ENCODE peak calls at places on chromosomes 12 and 14, in nine cellular contexts. M is neural progenitor cell, X is hepatocyte, F is PC-3, J is MM.1S, N is GM23248, E is HCT116, I is OCI-LY7, R is SK-N-SH. C is an unnamed sample.

GRCh38 chr14:104750658-104751057 is 2.3 kb upstream of the SIVA1 start:
- DNase-seq in E (no peak), F (peak), J (no peak), R (no peak), N (no peak), X (no peak), M (no peak), I (peak), C (no peak)

GRCh38 chr14:50061664-50062437 is 54.5 kb downstream of the VCPKMT start:
- DNase-seq in X (peak), I (peak), N (peak), M (no peak), E (no peak), F (peak), R (peak), J (no peak), C (no peak)

GRCh38 chr14:52974406-52974805 is 23.6 kb upstream of the FERMT2 start:
- DNase-seq in F (peak), I (no peak), J (no peak), E (no peak), N (peak), X (no peak), M (no peak), R (no peak), C (no peak)

GRCh38 chr12:131461096-131461495 is 249.8 kb upstream of the SFSWAP start:
- DNase-seq in F (no peak), N (no peak), R (no peak), J (no peak), E (no peak), I (no peak), X (no peak), M (no peak), C (no peak)

GRCh38 chr12:56671608-56672007 is 16.5 kb downstream of the PTGES3 start:
- DNase-seq in F (no peak), R (no peak), I (no peak), X (no peak), J (no peak), E (no peak), N (no peak), M (no peak), C (no peak)

GRCh38 chr14:104138098-104138890 is at the start of gene KIF26A:
- DNase-seq in F (peak), N (no peak), R (peak), I (no peak), J (no peak), M (peak), X (peak), E (peak), C (peak)

GRCh38 chr14:67987596-67987995 is 168.0 kb downstream of the RAD51B start:
- DNase-seq in I (no peak), N (peak), X (peak), M (no peak), E (no peak), J (no peak), R (no peak), F (no peak), C (no peak)

GRCh38 chr14:101665478-101666078 is 95.9 kb upstream of the PPP2R5C start:
- DNase-seq in N (peak), I (peak), M (peak), E (peak), R (peak), J (peak), F (peak), X (peak), C (peak)

GRCh38 chr12:10595881-10596280 is 17.5 kb downstream of the MAGOHB start:
- DNase-seq in E (no peak), N (no peak), R (no peak), X (no peak), M (no peak), I (no peak), J (no peak), F (no peak), C (no peak)

GRCh38 chr14:24246765-24247212 is 4.4 kb upstream of the TINF2 start:
- DNase-seq in X (no peak), M (no peak), I (peak), N (no peak), R (no peak), E (no peak), J (peak), F (no peak), C (no peak)

GRCh38 chr14:72839351-72839750 is 54.5 kb downstream of the DPF3 start:
- DNase-seq in R (no peak), M (no peak), F (no peak), E (no peak), N (no peak), X (no peak), J (no peak), I (no peak), C (no peak)

GRCh38 chr14:105489607-105490317 is 1.3 kb upstream of the TEDC1 start:
- DNase-seq in I (peak), F (peak), J (peak), X (peak), N (peak), E (peak), R (peak), M (peak), C (peak)

GRCh38 chr14:89540830-89541470 is 123.9 kb upstream of the FOXN3 start:
- DNase-seq in X (no peak), R (no peak), F (peak), I (no peak), J (no peak), M (no peak), N (peak), E (no peak), C (no peak)

GRCh38 chr12:52539024-52539820 is 13.7 kb downstream of the KRT71 start:
- DNase-seq in X (peak), E (no peak), I (no peak), F (peak), M (no peak), N (peak), R (no peak), J (no peak), C (no peak)

GRCh38 chr14:29603721-29604120 is 323.9 kb downstream of the PRKD1 start:
- DNase-seq in I (no peak), N (no peak), F (no peak), E (no peak), M (no peak), J (no peak), X (no peak), R (no peak), C (no peak)

DNA sequence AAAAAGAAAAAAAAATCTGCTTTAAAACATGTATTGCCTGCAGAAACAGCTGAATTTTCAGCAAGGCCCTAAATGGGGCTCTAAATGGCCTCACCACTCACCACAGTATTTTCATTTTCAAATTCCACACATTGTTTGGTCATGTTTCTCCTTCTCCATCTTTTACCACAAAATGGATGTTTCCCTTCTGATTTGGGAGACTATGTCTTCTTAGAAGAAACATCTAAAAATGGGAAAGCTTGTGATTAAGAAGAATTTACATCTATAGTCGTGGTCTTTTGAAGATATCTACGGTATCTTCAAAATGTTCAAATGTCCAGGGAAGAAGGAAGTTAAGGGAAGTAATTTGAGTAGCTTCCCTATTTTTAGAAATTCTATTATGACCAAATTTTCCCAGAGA is 20.7 kb upstream of the TUBA1C start:
- DNase-seq in I (no peak), J (no peak), E (no peak), N (peak), M (no peak), R (no peak), X (no peak), F (no peak), C (no peak)
- H2AFZ ChIP-seq in I (no peak), J (no peak), E (no peak), N (peak), M (no peak), R (peak), X (no peak), F (no peak), C (no peak)

GRCh38 chr14:34874386-34875030 is 652 bp downstream of the BAZ1A start:
- DNase-seq in F (peak), X (peak), M (peak), E (no peak), N (peak), J (peak), R (peak), I (peak), C (peak)
- TF ChIP-seq EZH2phosphoT487 in F (no peak), X (no peak), M (no peak), E (no peak), N (no peak), J (no peak), R (no peak), I (no peak), C (no peak)

DNA sequence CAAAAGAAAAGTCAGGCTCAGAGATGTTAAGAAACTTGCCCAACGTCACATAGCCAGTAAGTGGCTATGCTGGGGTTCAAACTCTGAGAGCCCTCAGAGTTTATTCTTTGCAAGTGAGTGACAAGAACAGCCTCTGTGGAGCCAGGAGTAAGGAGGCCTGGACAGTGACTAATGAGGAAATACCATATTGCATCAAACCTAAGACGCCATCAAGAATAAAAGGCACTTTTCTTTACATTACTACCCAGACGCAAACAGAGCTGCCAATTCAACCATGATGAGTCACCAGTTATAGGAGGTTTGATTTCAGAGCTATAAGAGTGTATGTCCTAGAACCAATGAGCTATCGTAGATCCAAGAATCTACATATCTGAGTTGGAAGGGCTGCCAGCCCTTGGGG is 9.4 kb downstream of the TNFRSF1A start:
- DNase-seq in M (no peak), J (no peak), R (no peak), E (no peak), N (peak), F (peak), I (no peak), X (no peak), C (no peak)
- H3K4me3 ChIP-seq in M (no peak), J (no peak), R (no peak), E (no peak), N (no peak), F (no peak), I (no peak), X (no peak), C (no peak)

DNA sequence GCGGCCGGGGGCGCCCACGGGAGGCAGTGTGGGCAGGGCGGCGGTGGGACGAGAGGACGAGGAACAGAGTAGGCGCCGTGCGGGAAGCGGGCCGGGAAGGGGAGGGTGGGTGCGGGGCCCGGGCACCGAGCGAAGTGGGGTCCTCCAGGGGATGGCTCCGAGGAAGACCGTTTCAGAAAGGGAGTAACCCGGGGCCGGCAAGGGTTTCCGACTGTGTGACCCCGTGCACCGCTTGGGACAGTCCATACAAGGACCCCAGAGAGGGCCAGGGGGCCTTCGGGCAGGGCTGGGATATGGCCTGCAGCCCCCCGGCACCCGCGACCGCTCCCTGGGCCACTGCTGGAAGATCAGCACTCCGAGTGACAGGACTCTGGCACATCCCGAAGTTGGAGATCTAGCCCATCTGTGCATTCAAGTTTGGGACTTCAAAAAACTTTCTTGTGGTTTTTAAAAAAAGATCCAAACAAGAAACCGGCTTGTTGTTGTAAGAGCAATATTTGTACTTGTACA is 448 bp downstream of the TSPAN9 start:
- DNase-seq in R (no peak), J (no peak), M (no peak), I (no peak), E (no peak), F (no peak), N (peak), X (peak), C (peak)
- H2AFZ ChIP-seq in R (peak), J (no peak), M (peak), I (no peak), E (peak), F (peak), N (peak), X (peak), C (peak)

GRCh38 chr12:12263909-12264308 is 2.9 kb downstream of the LRP6 start:
- DNase-seq in R (no peak), I (no peak), J (no peak), N (no peak), F (no peak), E (no peak), X (no peak), M (no peak), C (no peak)

GRCh38 chr12:12266389-12266872 is 413 bp downstream of the LRP6 start:
- DNase-seq in M (peak), J (no peak), N (peak), X (no peak), R (peak), E (no peak), I (no peak), F (no peak), C (peak)

GRCh38 chr12:12265035-12265434 is 1.8 kb downstream of the LRP6 start:
- DNase-seq in I (no peak), J (no peak), E (no peak), M (no peak), N (no peak), X (no peak), R (no peak), F (no peak), C (no peak)

GRCh38 chr12:12266873-12267634 is at the start of gene LRP6:
- DNase-seq in F (peak), I (peak), R (peak), J (peak), X (peak), E (peak), M (peak), N (peak), C (peak)

GRCh38 chr12:12265571-12266388 is 1.1 kb downstream of the LRP6 start:
- DNase-seq in I (peak), R (peak), F (peak), J (peak), E (no peak), N (peak), X (peak), M (no peak), C (no peak)
- TF ChIP-seq EZH2phosphoT487 in I (no peak), R (no peak), F (no peak), J (no peak), E (no peak), N (no peak), X (no peak), M (no peak), C (no peak)

DNA sequence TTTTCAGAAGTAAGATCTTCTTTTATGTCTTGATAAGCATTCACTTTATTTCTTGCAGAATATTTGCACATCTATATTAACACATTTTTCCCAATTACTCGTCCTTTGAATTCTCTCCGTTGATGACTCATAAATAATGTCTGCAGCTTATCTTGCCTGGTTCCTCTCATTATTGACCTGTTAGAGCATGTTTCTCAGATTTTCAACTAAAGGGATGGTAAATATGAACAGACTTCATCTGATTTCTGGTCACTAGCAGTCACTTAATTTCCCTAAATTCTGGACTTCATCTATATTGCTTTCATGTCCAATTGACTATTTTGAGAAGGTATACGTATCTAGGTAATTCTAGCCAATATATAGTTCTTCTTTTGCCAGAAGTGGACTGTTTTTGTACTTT is 6.1 kb downstream of the PIK3C2G start:
- DNase-seq in F (no peak), E (no peak), N (no peak), I (no peak), R (no peak), J (no peak), M (no peak), X (no peak), C (no peak)
- H3K4me3 ChIP-seq in F (no peak), E (no peak), N (no peak), I (no peak), R (no peak), J (no peak), M (no peak), X (no peak), C (no peak)

DNA sequence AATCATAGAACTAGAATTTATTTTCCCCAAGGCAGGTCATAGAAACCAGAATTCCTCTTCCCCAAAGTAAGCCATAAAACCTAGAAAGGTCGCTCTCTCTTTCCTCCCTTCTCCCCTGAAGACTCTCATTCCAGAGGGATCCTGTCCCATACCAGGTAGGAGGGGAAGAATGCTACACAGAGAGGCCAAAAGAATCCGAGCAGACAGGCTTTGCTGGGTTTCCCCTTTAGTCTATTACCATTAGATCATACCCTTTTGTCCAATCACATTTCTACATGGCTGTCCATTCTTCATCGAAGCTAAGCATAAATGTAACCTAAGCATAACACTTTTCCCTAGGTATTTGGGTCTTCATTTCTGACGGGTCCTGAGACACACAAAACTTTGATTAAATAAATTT is 204.5 kb downstream of the SPTSSA start:
- DNase-seq in N (no peak), J (no peak), M (no peak), I (no peak), R (no peak), X (no peak), E (no peak), F (peak), C (no peak)
- H2AFZ ChIP-seq in N (no peak), J (no peak), M (no peak), I (no peak), R (no peak), X (no peak), E (no peak), F (no peak), C (no peak)

DNA sequence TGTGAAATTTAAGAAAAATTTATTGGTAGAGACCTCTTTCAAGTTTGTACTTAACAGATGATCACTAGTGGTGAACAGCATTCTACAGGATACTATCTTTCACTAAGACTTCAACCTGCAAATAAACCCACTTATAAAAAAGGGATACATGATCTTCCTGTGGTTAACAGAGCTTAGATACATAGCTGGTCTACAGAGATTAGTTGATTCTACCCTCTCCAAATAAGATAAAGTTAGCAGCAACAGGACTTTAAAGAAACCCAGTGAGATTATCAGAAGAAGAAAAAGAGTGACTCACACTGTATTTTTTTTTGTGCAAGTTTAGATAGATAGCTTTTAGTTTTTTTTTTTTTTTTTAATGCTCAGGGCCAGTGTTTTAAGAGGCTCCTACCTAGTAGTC is 34.5 kb downstream of the USP44 start:
- DNase-seq in M (no peak), N (no peak), F (no peak), J (no peak), R (no peak), I (no peak), X (no peak), E (no peak), C (no peak)
- TF ChIP-seq EZH2phosphoT487 in M (no peak), N (no peak), F (no peak), J (no peak), R (no peak), I (no peak), X (no peak), E (no peak), C (no peak)

GRCh38 chr12:19675361-19675760 is 236.1 kb downstream of the AEBP2 start:
- DNase-seq in F (no peak), J (peak), E (no peak), N (no peak), I (no peak), M (no peak), X (no peak), R (no peak), C (no peak)

GRCh38 chr12:19683178-19683927 is 244.1 kb downstream of the AEBP2 start:
- DNase-seq in X (no peak), M (no peak), N (peak), J (no peak), F (peak), R (no peak), I (no peak), E (no peak), C (no peak)

GRCh38 chr12:19681007-19681406 is 241.7 kb downstream of the AEBP2 start:
- DNase-seq in X (no peak), J (no peak), M (no peak), R (no peak), F (no peak), I (no peak), N (no peak), E (no peak), C (peak)
- H3K4me3 ChIP-seq in X (no peak), J (no peak), M (no peak), R (no peak), F (no peak), I (no peak), N (no peak), E (no peak), C (no peak)